ENCODE peak calls at places on chromosome 19, in four cellular contexts. One of them, this sample, is unnamed.

GRCh38 chr19:34844254-34844653 is 71.2 kb upstream of the ZNF599 start:
- DNase-seq in fibroblast of lung: no peak
- DNase-seq in RWPE1: no peak
- DNase-seq in GM13977: no peak
- DNase-seq in this sample: no peak

GRCh38 chr19:51821921-51822716 is 27.2 kb downstream of the FPR3 start:
- DNase-seq in RWPE1: no peak
- DNase-seq in GM13977: no peak
- DNase-seq in fibroblast of lung: no peak
- DNase-seq in this sample: peak; percentile 65

GRCh38 chr19:14830702-14831101 is 4.3 kb downstream of the OR7A5 start:
- DNase-seq in GM13977: no peak
- DNase-seq in fibroblast of lung: no peak
- DNase-seq in RWPE1: no peak
- DNase-seq in this sample: no peak

GRCh38 chr19:17765069-17765618 is 13.9 kb downstream of the FCHO1 start:
- DNase-seq in RWPE1: no peak
- DNase-seq in GM13977: no peak
- DNase-seq in fibroblast of lung: no peak
- DNase-seq in this sample: peak; percentile 39

GRCh38 chr19:33868821-33869412 is 72.2 kb downstream of the KCTD15 start:
- DNase-seq in fibroblast of lung: peak; percentile 3
- DNase-seq in RWPE1: peak; percentile 20
- DNase-seq in GM13977: no peak
- DNase-seq in this sample: peak; percentile 17

GRCh38 chr19:42076375-42076944 is 494 bp downstream of the ZNF574 start:
- DNase-seq in GM13977: no peak
- DNase-seq in RWPE1: no peak
- DNase-seq in fibroblast of lung: no peak
- DNase-seq in this sample: no peak

GRCh38 chr19:21483589-21484170 is 21.7 kb upstream of the ZNF429 start:
- DNase-seq in fibroblast of lung: no peak
- DNase-seq in RWPE1: no peak
- DNase-seq in GM13977: no peak
- DNase-seq in this sample: peak; percentile 52

GRCh38 chr19:959935-960502 is 24.1 kb upstream of the WDR18 start:
- DNase-seq in RWPE1: no peak
- DNase-seq in fibroblast of lung: no peak
- DNase-seq in GM13977: no peak
- DNase-seq in this sample: no peak

GRCh38 chr19:32067686-32068085 is 277.7 kb upstream of the ZNF507 start:
- DNase-seq in fibroblast of lung: no peak
- DNase-seq in RWPE1: no peak
- DNase-seq in GM13977: no peak
- DNase-seq in this sample: no peak

GRCh38 chr19:35030257-35031071 is at the start of gene SCN1B:
- DNase-seq in RWPE1: peak; percentile 77
- DNase-seq in fibroblast of lung: peak; percentile 70
- DNase-seq in GM13977: peak; percentile 78
- DNase-seq in this sample: peak; percentile 72

GRCh38 chr19:39588066-39588465 is 14.3 kb upstream of the LGALS13 start:
- DNase-seq in RWPE1: no peak
- DNase-seq in GM13977: no peak
- DNase-seq in fibroblast of lung: no peak
- DNase-seq in this sample: no peak

GRCh38 chr19:22733691-22734090 is 50.3 kb downstream of the ZNF99 start:
- DNase-seq in RWPE1: no peak
- DNase-seq in GM13977: no peak
- DNase-seq in fibroblast of lung: no peak
- DNase-seq in this sample: no peak

GRCh38 chr19:44282846-44283245 is 22.0 kb downstream of the ZNF235 start:
- DNase-seq in RWPE1: peak; percentile 38
- DNase-seq in fibroblast of lung: no peak
- DNase-seq in GM13977: no peak
- DNase-seq in this sample: no peak

GRCh38 chr19:1839658-1840540 is 8.4 kb downstream of the REXO1 start:
- DNase-seq in fibroblast of lung: no peak
- DNase-seq in GM13977: no peak
- DNase-seq in RWPE1: no peak
- DNase-seq in this sample: no peak

GRCh38 chr19:33894787-33895186 is 98.1 kb downstream of the KCTD15 start:
- DNase-seq in RWPE1: no peak
- DNase-seq in GM13977: no peak
- DNase-seq in fibroblast of lung: no peak
- DNase-seq in this sample: no peak

GRCh38 chr19:12880551-12881171 is 588 bp downstream of the DNASE2 start:
- DNase-seq in RWPE1: no peak
- DNase-seq in GM13977: peak; percentile 63
- DNase-seq in fibroblast of lung: peak; percentile 27
- DNase-seq in this sample: peak; percentile 28

GRCh38 chr19:23822735-23823134 is 64.0 kb upstream of the ZNF681 start:
- DNase-seq in GM13977: no peak
- DNase-seq in RWPE1: peak; percentile 9
- DNase-seq in fibroblast of lung: no peak
- DNase-seq in this sample: no peak

GRCh38 chr19:6232567-6232966 is 47.2 kb downstream of the MLLT1 start:
- DNase-seq in GM13977: no peak
- DNase-seq in RWPE1: peak; percentile 46
- DNase-seq in fibroblast of lung: peak; percentile 94
- DNase-seq in this sample: peak; percentile 90

GRCh38 chr19:18021121-18021755 is 13.3 kb downstream of the ARRDC2 start:
- DNase-seq in RWPE1: peak; percentile 67
- DNase-seq in fibroblast of lung: peak; percentile 82
- DNase-seq in GM13977: peak; percentile 54
- DNase-seq in this sample: peak; percentile 78

GRCh38 chr19:601310-601709 is 11.6 kb downstream of the HCN2 start:
- DNase-seq in RWPE1: no peak
- DNase-seq in fibroblast of lung: no peak
- DNase-seq in GM13977: no peak
- DNase-seq in this sample: no peak

GRCh38 chr19:17659996-17660395 is 28.2 kb downstream of the UNC13A start:
- DNase-seq in GM13977: no peak
- DNase-seq in RWPE1: no peak
- DNase-seq in fibroblast of lung: no peak
- DNase-seq in this sample: no peak

GRCh38 chr19:1027020-1027952 is 878 bp downstream of the CNN2 start:
- DNase-seq in fibroblast of lung: no peak
- DNase-seq in RWPE1: no peak
- DNase-seq in GM13977: peak; percentile 56
- DNase-seq in this sample: no peak

GRCh38 chr19:6767357-6768235 is at the start of gene SH2D3A:
- DNase-seq in GM13977: peak; percentile 95
- DNase-seq in RWPE1: peak; percentile 97
- DNase-seq in fibroblast of lung: peak; percentile 11
- DNase-seq in this sample: peak; percentile 37

GRCh38 chr19:597406-598315 is 8.0 kb downstream of the HCN2 start:
- DNase-seq in fibroblast of lung: no peak
- DNase-seq in RWPE1: no peak
- DNase-seq in GM13977: no peak
- DNase-seq in this sample: no peak

GRCh38 chr19:32870154-32870573 is 597 bp upstream of the SLC7A9 start:
- DNase-seq in fibroblast of lung: no peak
- DNase-seq in GM13977: no peak
- DNase-seq in RWPE1: no peak
- DNase-seq in this sample: no peak

GRCh38 chr19:811007-811434 is 10.7 kb downstream of the PLPPR3 start:
- DNase-seq in RWPE1: no peak
- DNase-seq in fibroblast of lung: no peak
- DNase-seq in GM13977: no peak
- DNase-seq in this sample: no peak

GRCh38 chr19:3599776-3600183 is 6.9 kb downstream of the TBXA2R start:
- DNase-seq in RWPE1: no peak
- DNase-seq in GM13977: no peak
- DNase-seq in fibroblast of lung: no peak
- DNase-seq in this sample: no peak

DNA sequence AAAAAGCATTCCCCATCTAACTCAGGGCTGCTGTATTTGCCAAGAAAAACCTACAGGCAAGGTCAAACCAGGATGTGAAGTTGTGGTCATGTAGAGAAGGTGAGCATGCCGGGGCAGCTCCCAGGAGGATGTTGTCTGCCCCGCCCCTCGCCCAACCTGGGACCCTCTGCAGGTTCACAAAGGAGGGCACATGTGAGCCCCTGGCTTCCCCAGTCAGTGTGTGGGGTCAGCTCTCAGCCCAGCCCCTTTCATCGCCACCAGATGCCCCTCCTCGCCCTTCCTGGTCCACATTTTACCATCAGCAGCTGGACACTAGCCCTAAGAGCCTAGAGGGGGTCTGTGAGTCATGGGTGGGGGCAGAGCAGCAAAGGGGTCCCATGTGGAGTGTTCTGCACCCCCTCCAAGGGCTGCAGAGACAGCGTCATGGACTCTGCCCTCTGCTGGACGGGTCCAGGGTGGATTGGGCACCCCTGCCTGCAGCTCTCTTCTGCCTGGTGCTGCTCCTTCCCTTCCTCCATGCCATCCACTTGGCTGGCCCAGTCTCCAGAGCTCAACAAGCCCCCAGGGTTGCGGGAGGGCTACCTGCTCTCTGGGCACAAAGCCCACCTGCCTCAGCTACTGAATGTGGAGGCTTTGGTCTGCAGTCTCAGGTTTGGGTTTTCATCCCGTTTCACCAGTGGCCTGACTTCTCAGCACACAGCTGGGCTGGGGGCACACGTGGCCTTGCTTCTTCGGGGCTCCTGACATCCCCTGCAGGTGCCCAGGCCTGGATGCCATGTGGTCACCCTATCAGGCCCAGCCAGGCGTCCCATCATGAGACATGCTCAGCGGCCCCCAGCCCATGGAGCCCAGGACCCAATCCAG is 3.7 kb downstream of the PLEKHF1 start:
- DNase-seq in RWPE1: no peak
- DNase-seq in fibroblast of lung: no peak
- DNase-seq in GM13977: no peak
- DNase-seq in this sample: no peak
- TF ChIP-seq CTCF in RWPE1: no peak
- TF ChIP-seq CTCF in fibroblast of lung: no peak
- TF ChIP-seq CTCF in GM13977: peak; percentile 23
- TF ChIP-seq CTCF in this sample: no peak

GRCh38 chr19:38542040-38542439 is 75.7 kb downstream of the MAP4K1 start:
- DNase-seq in GM13977: no peak
- DNase-seq in fibroblast of lung: no peak
- DNase-seq in RWPE1: no peak
- DNase-seq in this sample: no peak

GRCh38 chr19:38543286-38543806 is 74.4 kb downstream of the MAP4K1 start:
- DNase-seq in GM13977: no peak
- DNase-seq in fibroblast of lung: no peak
- DNase-seq in RWPE1: no peak
- DNase-seq in this sample: no peak

GRCh38 chr19:38544569-38545315 is 73.0 kb downstream of the MAP4K1 start:
- DNase-seq in fibroblast of lung: peak; percentile 7
- DNase-seq in GM13977: no peak
- DNase-seq in RWPE1: no peak
- DNase-seq in this sample: peak; percentile 4

GRCh38 chr19:38545596-38545995 is 72.2 kb downstream of the MAP4K1 start:
- DNase-seq in RWPE1: no peak
- DNase-seq in fibroblast of lung: no peak
- DNase-seq in GM13977: no peak
- DNase-seq in this sample: no peak

GRCh38 chr19:38543807-38544568 is 73.8 kb downstream of the MAP4K1 start:
- DNase-seq in fibroblast of lung: peak; percentile 85
- DNase-seq in GM13977: peak; percentile 82
- DNase-seq in RWPE1: peak; percentile 94
- DNase-seq in this sample: peak; percentile 90
- TF ChIP-seq CTCF in fibroblast of lung: peak; percentile 45
- TF ChIP-seq CTCF in GM13977: no peak
- TF ChIP-seq CTCF in RWPE1: peak; percentile 68
- TF ChIP-seq CTCF in this sample: peak; percentile 51

GRCh38 chr19:27745978-27746542 is 1466.9 kb downstream of the UQCRFS1 start:
- DNase-seq in GM13977: no peak
- DNase-seq in RWPE1: no peak
- DNase-seq in fibroblast of lung: no peak
- DNase-seq in this sample: no peak

GRCh38 chr19:27748551-27749152 is 1464.3 kb downstream of the UQCRFS1 start:
- DNase-seq in RWPE1: no peak
- DNase-seq in GM13977: no peak
- DNase-seq in fibroblast of lung: no peak
- DNase-seq in this sample: no peak

GRCh38 chr19:27744926-27745844 is 1467.8 kb downstream of the UQCRFS1 start:
- DNase-seq in RWPE1: no peak
- DNase-seq in fibroblast of lung: peak; percentile 61
- DNase-seq in GM13977: no peak
- DNase-seq in this sample: no peak

GRCh38 chr19:27750697-27751391 is 1462.1 kb downstream of the UQCRFS1 start:
- DNase-seq in fibroblast of lung: no peak
- DNase-seq in RWPE1: no peak
- DNase-seq in GM13977: no peak
- DNase-seq in this sample: no peak

GRCh38 chr19:27746691-27747380 is 1466.1 kb downstream of the UQCRFS1 start:
- DNase-seq in fibroblast of lung: peak; percentile 38
- DNase-seq in RWPE1: no peak
- DNase-seq in GM13977: no peak
- DNase-seq in this sample: no peak
- TF ChIP-seq CTCF in fibroblast of lung: no peak
- TF ChIP-seq CTCF in RWPE1: no peak
- TF ChIP-seq CTCF in GM13977: no peak
- TF ChIP-seq CTCF in this sample: no peak

GRCh38 chr19:50607388-50607787 is 32.3 kb downstream of the SYT3 start:
- DNase-seq in GM13977: no peak
- DNase-seq in RWPE1: no peak
- DNase-seq in fibroblast of lung: no peak
- DNase-seq in this sample: no peak

GRCh38 chr19:50602935-50603334 is 34.7 kb upstream of the LRRC4B start:
- DNase-seq in fibroblast of lung: no peak
- DNase-seq in RWPE1: no peak
- DNase-seq in GM13977: no peak
- DNase-seq in this sample: no peak

GRCh38 chr19:50602496-50602895 is 34.3 kb upstream of the LRRC4B start:
- DNase-seq in fibroblast of lung: no peak
- DNase-seq in GM13977: no peak
- DNase-seq in RWPE1: no peak
- DNase-seq in this sample: no peak

DNA sequence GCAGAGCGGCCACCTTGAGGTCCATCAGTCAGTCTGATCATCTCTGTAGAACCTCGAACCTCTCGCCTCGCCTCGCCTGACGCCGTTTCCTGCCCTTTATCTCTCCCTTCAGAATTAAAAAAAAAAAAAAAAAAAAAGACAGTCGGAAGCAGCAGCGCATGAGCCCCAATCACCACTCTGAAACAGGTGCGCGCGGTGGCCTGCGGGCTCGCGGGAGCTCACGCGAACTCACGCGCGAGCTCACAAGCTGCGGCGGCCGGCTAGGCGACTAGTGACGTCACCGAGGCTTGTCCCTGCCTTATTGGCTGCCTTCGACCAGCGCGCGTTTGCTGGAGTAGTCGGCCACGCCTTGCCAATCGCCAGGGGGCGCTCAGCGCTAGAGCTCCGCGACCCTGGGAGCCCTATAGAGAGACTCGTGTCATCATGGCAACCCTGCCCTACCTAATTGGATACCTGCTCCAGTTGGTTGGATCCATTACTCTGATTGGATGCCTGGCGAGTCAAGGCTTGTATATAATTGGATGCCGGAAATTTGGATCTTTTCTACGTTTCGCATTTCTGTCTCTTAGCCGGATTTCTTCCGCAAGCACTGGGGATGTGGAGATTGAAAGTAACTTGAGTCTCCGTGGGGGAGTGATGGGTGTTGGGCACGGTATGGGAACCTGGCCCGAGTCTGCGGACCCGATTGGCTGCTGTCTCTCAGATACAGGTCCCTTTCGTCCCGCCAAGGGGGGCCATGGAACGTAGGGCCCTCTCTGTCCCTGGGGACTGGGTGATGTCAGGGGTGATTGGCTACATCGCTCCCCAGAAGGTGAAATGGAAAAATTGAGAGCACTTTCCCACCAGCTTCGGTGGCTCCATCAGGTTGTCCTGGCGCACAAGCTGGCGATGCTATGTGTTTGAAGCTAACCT is 31.6 kb downstream of the SYT3 start:
- DNase-seq in RWPE1: peak; percentile 81
- DNase-seq in GM13977: peak; percentile 90
- DNase-seq in fibroblast of lung: peak; percentile 32
- DNase-seq in this sample: peak; percentile 59
- TF ChIP-seq CTCF in RWPE1: peak; percentile 20
- TF ChIP-seq CTCF in GM13977: peak; percentile 32
- TF ChIP-seq CTCF in fibroblast of lung: peak; percentile 18
- TF ChIP-seq CTCF in this sample: peak; percentile 29